ENCODE peak calls at places on chromosomes 16 and 17, in nine cellular contexts. Q is A673; O is astrocyte; L is ovary; C is CD4-positive, alpha-beta memory T cell; M is left ventricle myocardium inferior; R is AG09309; V is AG04450; J is effector memory CD4-positive, alpha-beta T cell. K is an unnamed sample.

GRCh38 chr16:66845791-66846221 is 1.6 kb downstream of the CA7 start:
- DNase-seq in Q (peak; percentile 25), O (no peak), L (no peak), C (no peak), M (no peak), R (no peak), V (no peak), J (no peak), K (no peak)

GRCh38 chr16:54926166-54926838 is 4.4 kb upstream of the IRX5 start:
- DNase-seq in Q (no peak), O (peak; percentile 82), L (no peak), C (no peak), M (no peak), R (peak; percentile 33), V (no peak), J (no peak), K (no peak)

GRCh38 chr16:87680272-87680644 is 78.0 kb downstream of the JPH3 start:
- DNase-seq in Q (no peak), O (no peak), L (no peak), C (no peak), M (no peak), R (no peak), V (no peak), J (no peak), K (no peak)

GRCh38 chr17:79627184-79627765 is 16.4 kb upstream of the RBFOX3 start:
- DNase-seq in Q (no peak), O (no peak), L (peak; percentile 1), C (no peak), M (no peak), R (no peak), V (no peak), J (no peak), K (no peak)

GRCh38 chr17:58338907-58339774 is 10.5 kb upstream of the TSPOAP1 start:
- DNase-seq in Q (no peak), O (peak; percentile 68), L (no peak), C (peak; percentile 42), M (peak; percentile 60), R (no peak), V (peak; percentile 59), J (no peak), K (peak; percentile 14)

GRCh38 chr16:48075398-48075797 is 80.4 kb downstream of the ABCC12 start:
- DNase-seq in Q (no peak), O (peak; percentile 76), L (no peak), C (no peak), M (no peak), R (no peak), V (peak; percentile 26), J (no peak), K (no peak)

GRCh38 chr16:50326835-50327465 is 41.8 kb downstream of the BRD7 start:
- DNase-seq in Q (peak; percentile 24), O (no peak), L (no peak), C (peak; percentile 86), M (no peak), R (no peak), V (no peak), J (peak; percentile 40), K (no peak)

GRCh38 chr17:67891481-67892119 is 66.3 kb downstream of the BPTF start:
- DNase-seq in Q (peak; percentile 62), O (peak; percentile 40), L (peak; percentile 23), C (no peak), M (no peak), R (peak; percentile 32), V (peak; percentile 37), J (no peak), K (peak; percentile 18)

GRCh38 chr17:40159456-40159855 is 17.8 kb upstream of the RAPGEFL1 start:
- DNase-seq in Q (no peak), O (no peak), L (no peak), C (no peak), M (no peak), R (no peak), V (no peak), J (no peak), K (no peak)

GRCh38 chr16:29029168-29029994 is 44.5 kb downstream of the LAT start:
- DNase-seq in Q (peak; percentile 68), O (peak; percentile 96), L (no peak), C (no peak), M (no peak), R (peak; percentile 73), V (peak; percentile 81), J (no peak), K (peak; percentile 96)

GRCh38 chr16:11138026-11138768 is 117.8 kb downstream of the SOCS1 start:
- DNase-seq in Q (no peak), O (no peak), L (no peak), C (no peak), M (no peak), R (no peak), V (no peak), J (no peak), K (no peak)

GRCh38 chr17:14579716-14580115 is 278.8 kb downstream of the HS3ST3B1 start:
- DNase-seq in Q (no peak), O (no peak), L (no peak), C (no peak), M (no peak), R (no peak), V (no peak), J (no peak), K (no peak)

GRCh38 chr16:11401161-11402050 is 56.1 kb downstream of the RMI2 start:
- DNase-seq in Q (no peak), O (no peak), L (no peak), C (no peak), M (peak; percentile 65), R (no peak), V (no peak), J (no peak), K (no peak)

GRCh38 chr16:1532081-1532760 is 1.2 kb upstream of the TMEM204 start:
- DNase-seq in Q (no peak), O (no peak), L (peak; percentile 67), C (no peak), M (peak; percentile 91), R (no peak), V (no peak), J (no peak), K (no peak)

GRCh38 chr16:1532771-1533170 is 695 bp upstream of the TMEM204 start:
- DNase-seq in Q (no peak), O (no peak), L (no peak), C (no peak), M (no peak), R (no peak), V (no peak), J (no peak), K (no peak)

GRCh38 chr16:1530349-1530882 is 3.0 kb upstream of the TMEM204 start:
- DNase-seq in Q (no peak), O (no peak), L (no peak), C (no peak), M (no peak), R (no peak), V (no peak), J (no peak), K (no peak)

GRCh38 chr16:1531638-1531910 is 1.9 kb upstream of the TMEM204 start:
- DNase-seq in Q (no peak), O (no peak), L (no peak), C (no peak), M (no peak), R (no peak), V (no peak), J (no peak), K (no peak)

GRCh38 chr16:1530883-1531637 is 2.4 kb upstream of the TMEM204 start:
- DNase-seq in Q (no peak), O (no peak), L (no peak), C (no peak), M (peak; percentile 80), R (peak; percentile 69), V (peak; percentile 11), J (no peak), K (no peak)
- H3K4me3 ChIP-seq in Q (no peak overlapping the region), O (no peak overlapping the region), L (peak overlapping the region; percentile 1), C (no peak overlapping the region), M (peak overlapping the region; percentile 83), R (peak overlapping the region; percentile 16), V (no peak overlapping the region), J (no peak overlapping the region), K (no peak overlapping the region)

GRCh38 chr17:81396722-81397313 is 1.6 kb downstream of the BAHCC1 start:
- DNase-seq in Q (peak; percentile 91), O (no peak), L (no peak), C (peak; percentile 52), M (peak; percentile 61), R (no peak), V (no peak), J (no peak), K (no peak)
- H3K4me3 ChIP-seq in Q (peak overlapping the region; percentile 96), O (peak overlapping the region; percentile 68), L (peak overlapping the region; percentile 75), C (no peak overlapping the region), M (peak overlapping the region; percentile 96), R (peak overlapping the region; percentile 55), V (peak overlapping the region; percentile 67), J (peak overlapping the region; percentile 14), K (peak overlapping the region; percentile 57)

DNA sequence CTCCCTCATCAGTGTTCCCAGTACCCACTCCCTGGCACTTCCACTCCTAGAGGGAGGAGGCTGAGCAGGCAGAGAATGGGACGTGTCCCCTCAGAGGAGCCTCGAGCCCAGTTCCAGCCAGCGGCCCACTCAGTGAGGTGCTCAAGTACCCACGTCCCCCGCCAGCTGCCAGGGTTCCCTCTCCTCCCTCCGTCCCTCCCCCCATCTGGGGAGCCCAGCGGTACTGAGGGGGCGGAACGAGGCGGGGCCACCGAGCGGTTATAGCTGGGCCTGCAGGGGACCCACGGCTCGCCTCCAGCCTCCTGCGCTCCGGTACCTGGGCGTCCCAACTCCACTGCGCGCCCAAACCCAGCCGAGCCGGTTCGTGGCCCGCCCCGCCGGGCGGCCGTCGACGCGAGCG is at the start of gene NPW:
- DNase-seq in Q (peak; percentile 70), O (no peak), L (no peak), C (no peak), M (no peak), R (no peak), V (no peak), J (no peak), K (no peak)
- H3K4me3 ChIP-seq in Q (peak within 1 kb of the TSS; percentile 56), O (peak within 1 kb of the TSS; percentile 23), L (no peak within 1 kb of the TSS), C (no peak within 1 kb of the TSS), M (peak within 1 kb of the TSS; percentile 29), R (no peak within 1 kb of the TSS), V (peak within 1 kb of the TSS; percentile 4), J (no peak within 1 kb of the TSS), K (no peak within 1 kb of the TSS)

GRCh38 chr17:42110301-42111264 is 1.9 kb downstream of the DHX58 start:
- DNase-seq in Q (no peak), O (no peak), L (no peak), C (no peak), M (no peak), R (no peak), V (no peak), J (no peak), K (no peak)
- H3K4me3 ChIP-seq in Q (no peak overlapping the region), O (no peak overlapping the region), L (no peak overlapping the region), C (no peak overlapping the region), M (no peak overlapping the region), R (no peak overlapping the region), V (no peak overlapping the region), J (no peak overlapping the region), K (no peak overlapping the region)

GRCh38 chr17:9023389-9024210 is 2.3 kb downstream of the NTN1 start:
- DNase-seq in Q (no peak), O (no peak), L (no peak), C (no peak), M (no peak), R (no peak), V (no peak), J (no peak), K (no peak)
- H3K4me3 ChIP-seq in Q (no peak overlapping the region), O (no peak overlapping the region), L (peak overlapping the region; percentile 62), C (no peak overlapping the region), M (peak overlapping the region; percentile 77), R (no peak overlapping the region), V (no peak overlapping the region), J (peak overlapping the region; percentile 4), K (no peak overlapping the region)

DNA sequence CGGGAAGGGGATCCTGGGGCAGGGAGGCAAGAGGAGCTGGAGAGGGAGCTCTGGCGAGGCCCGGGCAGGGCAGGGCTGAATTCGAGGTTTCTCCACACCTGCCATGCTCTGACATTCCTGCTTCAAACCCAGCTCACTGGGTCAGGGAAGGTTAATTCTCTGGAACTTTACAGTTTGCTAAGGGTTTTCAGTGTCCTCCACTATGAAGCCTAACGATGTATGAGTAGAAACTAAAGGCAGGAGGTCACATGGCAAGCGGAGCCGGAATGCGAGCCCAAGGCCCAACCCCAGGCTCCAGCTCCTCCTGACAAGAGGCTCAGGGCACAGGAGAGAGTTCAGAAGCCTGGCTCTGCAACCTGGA is 29.2 kb downstream of the DCAKD start:
- DNase-seq in Q (no peak), O (no peak), L (no peak), C (no peak), M (no peak), R (no peak), V (no peak), J (no peak), K (no peak)
- H3K4me3 ChIP-seq in Q (no peak overlapping the region), O (no peak overlapping the region), L (no peak overlapping the region), C (no peak overlapping the region), M (peak overlapping the region; percentile 65), R (no peak overlapping the region), V (no peak overlapping the region), J (no peak overlapping the region), K (no peak overlapping the region)